ENCODE peak calls at places on chromosomes 16 and 17, in ten cellular contexts. Q is ascending aorta; F is astrocyte of the cerebellum; C is fibroblast of lung; O is CD4-positive, alpha-beta T cell; M is neural crest cell; E is breast epithelium; J is hepatocyte; S is transverse colon; T is stomach. H is an unnamed sample.

GRCh38 chr17:83031321-83031945 is 48.0 kb upstream of the METRNL start:
- DNase-seq in F (no peak), T (peak), O (no peak), E (no peak), Q (no peak), J (no peak), C (no peak), M (no peak), S (no peak), H (peak)

GRCh38 chr17:6498356-6498755 is 54.1 kb downstream of the PIMREG start:
- DNase-seq in S (no peak), M (no peak), Q (no peak), E (no peak), C (no peak), O (no peak), T (no peak), F (no peak), J (no peak), H (no peak)

GRCh38 chr16:49890876-49891275 is 35.0 kb upstream of the ZNF423 start:
- DNase-seq in Q (no peak), E (no peak), O (no peak), F (no peak), S (peak), T (no peak), M (no peak), C (no peak), J (peak), H (no peak)

GRCh38 chr17:19306160-19307111 is 56.1 kb downstream of the B9D1 start:
- DNase-seq in Q (no peak), M (no peak), O (no peak), S (peak), T (peak), J (no peak), C (no peak), F (no peak), E (no peak), H (no peak)

GRCh38 chr16:79143026-79143425 is 457.5 kb downstream of the MAF start:
- DNase-seq in S (no peak), T (no peak), O (no peak), J (no peak), F (no peak), C (no peak), Q (no peak), M (no peak), E (no peak), H (no peak)

GRCh38 chr17:62062313-62062712 is 2.8 kb downstream of the MED13 start:
- DNase-seq in O (no peak), F (no peak), J (no peak), E (no peak), S (no peak), Q (no peak), C (peak), M (no peak), T (no peak), H (no peak)

GRCh38 chr17:78347453-78347852 is 12.4 kb downstream of the SOCS3 start:
- DNase-seq in Q (no peak), S (no peak), J (no peak), E (no peak), M (no peak), F (no peak), O (no peak), T (no peak), C (no peak), H (peak)

GRCh38 chr17:82246040-82246364 is 17.2 kb downstream of the SLC16A3 start:
- DNase-seq in J (no peak), Q (no peak), M (no peak), F (no peak), C (no peak), S (no peak), E (no peak), T (no peak), O (no peak), H (no peak)

GRCh38 chr16:46911038-46911437 is 26.9 kb downstream of the GPT2 start:
- DNase-seq in S (no peak), M (no peak), T (no peak), Q (no peak), J (no peak), E (no peak), C (no peak), O (no peak), F (no peak), H (no peak)

GRCh38 chr17:73042809-73043685 is 49.4 kb downstream of the SLC39A11 start:
- DNase-seq in S (no peak), C (peak), Q (no peak), O (no peak), T (no peak), F (peak), E (no peak), M (no peak), J (no peak), H (no peak)

GRCh38 chr17:31859487-31860008 is 504 bp upstream of the COPRS start:
- DNase-seq in Q (no peak), J (no peak), E (no peak), C (peak), O (no peak), M (no peak), S (no peak), F (no peak), T (no peak), H (no peak)

GRCh38 chr17:74758846-74759163 is 10.4 kb downstream of the NHERF1 start:
- DNase-seq in J (no peak), T (no peak), C (no peak), O (no peak), Q (no peak), F (no peak), S (peak), M (no peak), E (no peak), H (no peak)

GRCh38 chr17:32268734-32269288 is 3.2 kb downstream of the RHBDL3 start:
- DNase-seq in Q (no peak), C (no peak), F (no peak), S (no peak), E (no peak), J (no peak), O (no peak), T (no peak), M (no peak), H (no peak)

GRCh38 chr17:841313-841712 is 59.2 kb downstream of the MRM3 start:
- DNase-seq in F (no peak), Q (no peak), T (no peak), O (no peak), C (no peak), M (no peak), E (no peak), J (no peak), S (no peak), H (no peak)

GRCh38 chr17:721540-721937 is 6.9 kb upstream of the VPS53 start:
- DNase-seq in J (no peak), C (no peak), S (no peak), Q (no peak), T (no peak), E (no peak), F (no peak), O (no peak), M (no peak), H (no peak)

GRCh38 chr17:29760279-29760721 is 137.6 kb upstream of the CORO6 start:
- DNase-seq in E (no peak), C (peak), Q (no peak), F (no peak), O (peak), T (no peak), J (peak), S (peak), M (no peak), H (no peak)

GRCh38 chr16:53504161-53504663 is 1.2 kb upstream of the AKTIP start:
- DNase-seq in M (peak), O (peak), E (peak), Q (peak), S (peak), C (peak), J (peak), F (no peak), T (peak), H (peak)

GRCh38 chr16:79871906-79872305 is 271.4 kb upstream of the MAF start:
- DNase-seq in F (no peak), O (no peak), J (no peak), E (no peak), S (no peak), T (no peak), Q (no peak), M (no peak), C (no peak), H (no peak)

GRCh38 chr16:27972500-27972899 is 91.0 kb downstream of the GSG1L start:
- DNase-seq in J (peak), T (no peak), Q (no peak), O (peak), M (no peak), E (no peak), C (peak), F (no peak), S (peak), H (no peak)
- TF ChIP-seq CTCF in J (peak), T (no peak), Q (peak), O (peak), M (peak), E (peak), C (peak), F (peak), S (peak), H (no peak)

DNA sequence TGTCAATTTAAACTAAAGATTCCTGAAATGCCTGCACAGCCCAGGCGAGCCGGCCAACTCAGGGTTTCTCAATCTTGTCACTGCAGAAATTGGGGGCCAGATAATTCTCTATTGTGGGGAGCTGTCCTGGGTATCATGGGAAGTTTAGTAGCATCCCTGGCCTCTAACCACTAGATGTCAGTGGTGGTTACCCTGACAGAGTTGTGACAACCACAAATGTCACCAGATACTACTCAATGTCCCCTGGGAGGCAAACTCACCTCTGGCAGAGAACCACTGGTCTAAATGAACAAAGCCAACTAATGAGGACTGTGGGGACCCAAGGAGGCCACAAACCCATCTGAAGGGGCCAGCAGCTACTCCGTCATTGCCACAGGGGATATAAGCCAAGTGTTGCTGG is 90.9 kb downstream of the MYH11 start:
- DNase-seq in Q (no peak), J (peak), T (no peak), M (peak), E (no peak), C (no peak), O (no peak), S (no peak), F (no peak), H (no peak)
- TF ChIP-seq CTCF in Q (peak), J (peak), T (peak), M (peak), E (peak), C (peak), O (peak), S (peak), F (peak), H (peak)

DNA sequence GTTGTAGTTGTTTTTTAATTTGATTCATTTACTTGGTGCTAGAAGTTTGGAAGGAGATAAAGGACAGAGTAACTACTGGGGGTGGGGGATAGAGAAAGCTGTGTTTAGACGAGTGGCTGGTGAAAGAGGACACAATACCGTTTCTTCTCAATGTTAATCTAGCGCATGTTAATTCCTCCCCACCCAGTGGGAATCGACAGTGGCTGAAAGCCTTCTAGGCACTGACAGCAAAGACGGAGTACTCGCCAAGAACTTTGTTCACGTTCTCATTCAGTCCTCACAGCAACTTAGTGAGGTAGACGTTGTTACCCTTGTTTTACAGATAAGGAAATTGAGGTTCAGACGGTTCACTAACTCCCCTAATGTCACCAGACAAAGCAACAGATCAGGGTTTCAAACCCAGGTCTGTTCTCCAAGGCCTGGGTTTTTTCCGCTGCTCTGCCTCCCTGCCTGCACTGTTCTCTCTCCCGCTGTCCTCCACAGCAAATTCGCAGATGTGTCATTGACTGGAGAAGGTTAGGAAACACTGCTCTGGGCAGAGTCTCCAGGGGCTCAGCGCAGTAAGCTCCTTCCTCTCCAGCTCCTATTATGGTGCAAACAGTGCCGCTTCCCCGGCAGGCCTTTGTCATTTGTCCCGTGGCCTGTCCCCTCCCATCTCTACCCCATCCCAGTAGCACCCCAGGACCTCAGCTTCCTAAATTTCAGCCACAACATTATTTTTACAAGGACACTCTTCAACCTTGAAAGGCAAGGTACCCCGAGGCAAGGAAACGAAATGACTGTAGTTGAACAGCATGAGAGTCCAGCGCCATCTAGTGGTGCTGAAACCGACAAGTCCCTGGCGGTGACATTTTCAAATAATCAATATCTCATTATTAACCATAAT is 16.9 kb downstream of the MRPS23 start:
- DNase-seq in O (peak), T (peak), C (peak), E (peak), Q (no peak), J (peak), F (peak), M (peak), S (peak), H (peak)
- TF ChIP-seq CTCF in O (peak), T (peak), C (peak), E (peak), Q (peak), J (peak), F (peak), M (peak), S (peak), H (peak)

GRCh38 chr17:76107507-76107906 is 3.9 kb upstream of the EXOC7 start:
- DNase-seq in S (no peak), F (no peak), J (no peak), M (no peak), T (no peak), C (no peak), Q (no peak), O (no peak), E (no peak), H (no peak)
- TF ChIP-seq CTCF in S (no peak), F (no peak), J (peak), M (peak), T (no peak), C (peak), Q (no peak), O (peak), E (no peak), H (no peak)

GRCh38 chr17:12342161-12342560 is 321.5 kb downstream of the MAP2K4 start:
- DNase-seq in J (no peak), M (no peak), S (no peak), T (no peak), E (no peak), O (no peak), Q (no peak), C (no peak), F (no peak), H (no peak)

GRCh38 chr17:12348476-12348875 is 317.2 kb upstream of the MYOCD start:
- DNase-seq in C (peak), O (no peak), J (no peak), S (no peak), F (no peak), E (no peak), Q (no peak), M (no peak), T (no peak), H (no peak)

DNA sequence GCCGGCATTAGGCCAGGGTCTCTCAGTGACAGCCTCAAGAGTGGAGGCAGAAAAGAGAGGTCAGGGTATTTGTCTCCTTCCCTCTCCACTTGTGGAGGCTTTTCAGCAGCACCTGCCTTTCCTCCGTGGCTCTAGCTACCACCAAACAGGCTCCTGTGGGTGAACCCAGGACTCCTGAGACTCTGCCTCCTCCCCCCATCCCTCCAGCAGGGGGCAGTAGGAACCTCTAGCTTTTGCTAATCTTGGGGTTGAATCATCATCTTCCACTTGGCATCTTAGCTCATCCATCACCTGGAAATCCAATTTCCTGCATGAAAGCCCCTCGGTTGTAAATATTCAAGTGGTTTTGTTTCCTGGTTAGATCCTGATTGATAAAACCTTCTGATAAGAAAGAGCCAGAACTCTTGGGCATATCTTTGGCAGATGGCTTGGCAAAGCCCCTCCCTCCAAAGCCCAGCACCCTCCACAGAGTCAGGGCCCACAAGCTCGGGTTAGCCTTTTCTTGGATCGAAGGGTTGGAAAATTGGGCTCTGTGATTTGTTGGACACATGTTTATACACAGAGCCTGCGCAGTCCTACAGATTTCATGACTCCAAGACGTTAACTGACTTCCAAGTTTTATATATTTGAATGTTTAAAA is 322.1 kb downstream of the MAP2K4 start:
- DNase-seq in Q (no peak), F (no peak), E (no peak), T (peak), M (peak), O (no peak), C (no peak), S (peak), J (peak), H (no peak)
- TF ChIP-seq CTCF in Q (peak), F (peak), E (no peak), T (peak), M (peak), O (no peak), C (peak), S (peak), J (peak), H (no peak)

GRCh38 chr16:85416267-85417109 is 196.6 kb upstream of the GSE1 start:
- DNase-seq in F (no peak), C (no peak), O (peak), M (peak), T (peak), J (peak), Q (no peak), S (peak), E (no peak), H (peak)
- TF ChIP-seq CTCF in F (peak), C (peak), O (peak), M (peak), T (peak), J (peak), Q (peak), S (peak), E (peak), H (peak)

H was measured in upper lobe of left lung.